ENCODE peak calls at places on chromosomes 2 and 18, in four cellular contexts. B, F, R and D are unnamed samples.

GRCh38 chr18:56569391-56569790 is 69.0 kb downstream of the TXNL1 start:
- DNase-seq in F (no peak), B (no peak), R (no peak), D (no peak)

GRCh38 chr2:224915126-224915525 is 127.1 kb downstream of the DOCK10 start:
- DNase-seq in F (no peak), R (no peak), B (no peak), D (no peak)

GRCh38 chr2:212170382-212170781 is 368.2 kb downstream of the ERBB4 start:
- DNase-seq in B (no peak), F (no peak), R (no peak), D (no peak)

GRCh38 chr2:111157071-111157661 is 36.5 kb downstream of the BCL2L11 start:
- DNase-seq in F (peak; percentile 63), B (no peak), R (no peak), D (no peak)

GRCh38 chr2:37782721-37783438 is 111.4 kb upstream of the CDC42EP3 start:
- DNase-seq in F (no peak), R (no peak), B (peak; percentile 22), D (no peak)

GRCh38 chr2:85423525-85423924 is 5.0 kb downstream of the SH2D6 start:
- DNase-seq in F (peak; percentile 70), R (no peak), B (no peak), D (no peak)

GRCh38 chr18:31876707-31877106 is 66.2 kb downstream of the TRAPPC8 start:
- DNase-seq in R (no peak), B (peak; percentile 61), F (no peak), D (no peak)

GRCh38 chr18:26190506-26190905 is 35.7 kb upstream of the TAF4B start:
- DNase-seq in R (no peak), B (no peak), F (peak; percentile 86), D (no peak)

GRCh38 chr2:9897796-9898195 is 53.7 kb upstream of the GRHL1 start:
- DNase-seq in R (no peak), B (no peak), F (no peak), D (no peak)

GRCh38 chr18:27668126-27668525 is 483.0 kb upstream of the CHST9 start:
- DNase-seq in R (no peak), F (no peak), B (no peak), D (no peak)

GRCh38 chr18:29853126-29853525 is 1189.4 kb downstream of the DSC3 start:
- DNase-seq in R (no peak), F (no peak), B (no peak), D (no peak)

GRCh38 chr2:238383135-238383534 is 43.6 kb upstream of the ASB1 start:
- DNase-seq in R (no peak), B (no peak), F (no peak), D (no peak)

GRCh38 chr2:31287681-31288080 is 53.7 kb downstream of the EHD3 start:
- DNase-seq in F (no peak), B (no peak), R (no peak), D (no peak)

GRCh38 chr18:44128365-44128764 is 552.3 kb upstream of the SETBP1 start:
- DNase-seq in F (no peak), R (no peak), B (peak; percentile 69), D (no peak)

GRCh38 chr2:14417586-14417985 is 214.9 kb upstream of the LRATD1 start:
- DNase-seq in R (no peak), B (peak; percentile 29), F (no peak), D (no peak)

GRCh38 chr2:218806346-218806978 is 24.5 kb downstream of the CYP27A1 start:
- DNase-seq in R (no peak), F (no peak), B (peak; percentile 88), D (no peak)

GRCh38 chr2:60353406-60353800 is 200.1 kb downstream of the BCL11A start:
- DNase-seq in B (no peak), F (no peak), R (no peak), D (no peak)

GRCh38 chr18:10453261-10453884 is 1.1 kb upstream of the APCDD1 start:
- DNase-seq in B (no peak), R (no peak), F (no peak), D (no peak)

GRCh38 chr18:57353940-57354461 is 1.6 kb downstream of the ST8SIA3 start:
- DNase-seq in R (no peak), F (peak; percentile 6), B (peak; percentile 3), D (no peak)

GRCh38 chr2:128473175-128474013 is 154.7 kb upstream of the HS6ST1 start:
- DNase-seq in B (no peak), R (no peak), F (no peak), D (no peak)

GRCh38 chr2:239596298-239596697 is 195.5 kb upstream of the HDAC4 start:
- DNase-seq in F (no peak), B (no peak), R (no peak), D (no peak)

GRCh38 chr2:54966165-54966819 is 84.0 kb downstream of the RTN4 start:
- DNase-seq in B (peak; percentile 63), F (peak; percentile 62), R (no peak), D (no peak)

GRCh38 chr2:12173271-12173942 is 427.0 kb downstream of the LPIN1 start:
- DNase-seq in B (peak; percentile 8), R (no peak), F (no peak), D (no peak)